ENCODE peak calls at places on chromosome 12, in four cellular contexts. K is fibroblast of mammary gland, V is ovary, Q is A549. Y is an unnamed sample.

GRCh38 chr12:11954181-11954580 is 116.6 kb upstream of the BCL2L14 start:
- DNase-seq in K (no peak), V (no peak), Q (no peak), Y (no peak)

GRCh38 chr12:117098361-117099217 is 627 bp downstream of the TESC start:
- DNase-seq in K (no peak), V (no peak), Q (peak; percentile 37), Y (peak; percentile 77)

GRCh38 chr12:67517181-67517887 is 131.2 kb upstream of the DYRK2 start:
- DNase-seq in K (peak; percentile 67), V (peak; percentile 45), Q (peak; percentile 38), Y (peak; percentile 79)

GRCh38 chr12:69685810-69686209 is 13.3 kb downstream of the BEST3 start:
- DNase-seq in K (peak; percentile 92), V (no peak), Q (peak; percentile 27), Y (no peak)

GRCh38 chr12:76201758-76202157 is 117.3 kb upstream of the NAP1L1 start:
- DNase-seq in K (peak; percentile 31), V (no peak), Q (no peak), Y (no peak)

GRCh38 chr12:96195845-96196451 is 1.8 kb downstream of the ELK3 start:
- DNase-seq in K (peak; percentile 60), V (peak; percentile 26), Q (peak; percentile 35), Y (no peak)

GRCh38 chr12:48954061-48954460 is 3.2 kb downstream of the ARF3 start:
- DNase-seq in K (no peak), V (no peak), Q (no peak), Y (no peak)

GRCh38 chr12:32053881-32054624 is 52.6 kb upstream of the BICD1 start:
- DNase-seq in K (no peak), V (no peak), Q (peak; percentile 36), Y (no peak)

GRCh38 chr12:96094201-96094600 is 58.8 kb upstream of the LTA4H start:
- DNase-seq in K (no peak), V (no peak), Q (peak; percentile 22), Y (no peak)

GRCh38 chr12:132388379-132389015 is 59.1 kb upstream of the GALNT9 start:
- DNase-seq in K (no peak), V (no peak), Q (no peak), Y (no peak)

GRCh38 chr12:4324366-4324765 is 3.4 kb downstream of the TIGAR start:
- DNase-seq in K (no peak), V (no peak), Q (no peak), Y (no peak)

GRCh38 chr12:60212159-60213000 is 616.6 kb downstream of the SLC16A7 start:
- DNase-seq in K (no peak), V (no peak), Q (no peak), Y (no peak)

GRCh38 chr12:124663771-124664366 is 96.5 kb upstream of the NCOR2 start:
- DNase-seq in K (no peak), V (no peak), Q (no peak), Y (no peak)

GRCh38 chr12:79143803-79144202 is 279.2 kb downstream of the SYT1 start:
- DNase-seq in K (no peak), V (no peak), Q (no peak), Y (no peak)

GRCh38 chr12:26275313-26276257 is 80.2 kb downstream of the SSPN start:
- DNase-seq in K (peak; percentile 63), V (no peak), Q (peak; percentile 21), Y (no peak)

GRCh38 chr12:62268956-62269355 is 8.8 kb downstream of the USP15 start:
- DNase-seq in K (peak; percentile 85), V (no peak), Q (peak; percentile 11), Y (no peak)

GRCh38 chr12:127194176-127194575 is 1072.8 kb upstream of the TMEM132C start:
- DNase-seq in K (no peak), V (no peak), Q (no peak), Y (no peak)

GRCh38 chr12:78403136-78403535 is 461.4 kb upstream of the SYT1 start:
- DNase-seq in K (peak; percentile 82), V (no peak), Q (peak; percentile 30), Y (no peak)

GRCh38 chr12:124030510-124030909 is 57.5 kb downstream of the ZNF664 start:
- DNase-seq in K (peak; percentile 79), V (no peak), Q (no peak), Y (no peak)

DNA sequence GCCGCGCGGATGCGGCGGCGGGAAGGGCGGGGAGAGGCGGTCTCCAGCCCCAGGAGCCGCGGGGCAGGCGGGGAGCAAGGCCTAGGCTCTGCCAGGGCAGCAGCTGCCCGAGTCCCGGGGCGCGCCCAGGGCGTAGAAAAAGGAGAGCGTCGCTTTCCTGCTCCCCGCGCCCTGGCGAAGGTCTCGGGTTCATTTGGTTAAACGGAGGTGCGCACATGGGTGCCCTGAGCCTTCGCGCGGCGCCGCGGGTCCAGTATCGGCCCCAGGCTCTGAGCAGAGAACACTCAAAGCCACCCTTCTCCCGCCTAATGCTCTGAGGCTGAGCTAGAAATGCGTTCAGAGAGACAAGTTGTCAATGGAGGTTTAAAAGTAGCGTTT is 1.4 kb downstream of the TMEM132C start:
- DNase-seq in K (no peak), V (no peak), Q (no peak), Y (no peak)
- H3K4me3 ChIP-seq in K (no peak overlapping the region), V (peak overlapping the region; percentile 42), Q (no peak overlapping the region), Y (no peak overlapping the region)

DNA sequence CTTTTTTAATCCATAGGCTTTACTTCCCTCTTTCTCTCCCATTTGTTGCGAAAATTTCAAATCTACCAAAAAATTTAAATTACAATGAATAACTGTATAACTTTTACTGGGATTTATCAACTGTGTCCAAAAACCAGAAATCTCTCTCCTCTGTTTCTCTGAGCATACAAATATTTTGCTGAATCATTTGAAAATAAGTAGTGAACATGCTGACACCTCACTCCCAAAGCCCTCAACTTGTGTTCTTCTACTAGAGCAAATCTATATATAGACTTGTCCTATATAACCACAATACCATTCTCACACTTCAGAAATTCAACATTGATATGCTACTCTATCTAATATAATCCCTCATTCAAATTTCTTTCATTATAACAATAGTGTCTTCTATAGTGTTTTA is 53.1 kb downstream of the SLCO1C1 start:
- DNase-seq in K (no peak), V (no peak), Q (no peak), Y (no peak)
- H3K4me3 ChIP-seq in K (no peak overlapping the region), V (no peak overlapping the region), Q (no peak overlapping the region), Y (no peak overlapping the region)

GRCh38 chr12:89451876-89452275 is 72.7 kb downstream of the GALNT4 start:
- DNase-seq in K (peak; percentile 43), V (peak; percentile 24), Q (no peak), Y (peak; percentile 58)

GRCh38 chr12:89453579-89453978 is 71.0 kb downstream of the GALNT4 start:
- DNase-seq in K (peak; percentile 64), V (no peak), Q (peak; percentile 35), Y (no peak)

GRCh38 chr12:89453121-89453520 is 71.5 kb downstream of the GALNT4 start:
- DNase-seq in K (no peak), V (no peak), Q (no peak), Y (no peak)

GRCh38 chr12:89456565-89456964 is 68.0 kb downstream of the GALNT4 start:
- DNase-seq in K (no peak), V (no peak), Q (no peak), Y (no peak)

DNA sequence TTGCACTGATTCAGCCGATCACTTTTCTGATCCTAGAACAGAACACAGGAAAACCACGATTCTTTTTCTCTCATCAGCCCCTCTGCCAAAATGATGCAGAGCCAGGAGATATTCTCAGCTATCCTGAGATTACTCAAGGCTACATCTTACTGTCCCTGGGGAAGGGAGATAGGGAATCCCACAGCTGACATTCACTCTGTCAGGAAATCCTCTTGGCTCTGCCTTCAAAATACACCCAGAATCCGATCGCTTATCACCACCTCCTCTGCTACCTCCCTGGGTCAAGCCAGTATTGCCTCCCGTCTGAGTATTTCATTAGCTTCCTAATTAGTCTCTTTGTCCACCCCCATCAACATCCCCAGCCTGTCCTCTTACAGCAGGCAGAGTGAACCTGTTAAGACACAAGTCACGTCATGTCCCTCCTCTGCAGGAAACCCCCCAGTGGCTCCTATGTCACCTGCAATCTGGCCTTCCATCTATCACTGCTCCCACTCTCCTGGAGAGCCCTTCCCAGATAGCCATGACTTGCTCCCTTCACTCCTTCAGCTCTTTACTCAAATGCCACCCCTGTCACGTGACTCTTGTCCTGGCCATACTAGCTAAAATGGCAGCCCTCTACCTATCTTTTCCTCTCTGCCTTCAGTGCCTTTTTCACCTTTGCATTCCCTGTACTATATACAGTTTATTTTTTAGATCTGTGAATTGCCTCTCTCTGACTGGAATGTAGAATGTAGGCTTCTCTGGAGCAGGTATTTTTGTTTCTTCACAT is 70.3 kb downstream of the GALNT4 start:
- DNase-seq in K (peak; percentile 63), V (no peak), Q (no peak), Y (no peak)
- H3K4me3 ChIP-seq in K (no peak overlapping the region), V (no peak overlapping the region), Q (no peak overlapping the region), Y (peak overlapping the region; percentile 5)

GRCh38 chr12:107775093-107775721 is 703 bp downstream of the ASCL4 start:
- DNase-seq in K (no peak), V (no peak), Q (no peak), Y (no peak)
- H3K4me3 ChIP-seq in K (no peak overlapping the region), V (no peak overlapping the region), Q (no peak overlapping the region), Y (no peak overlapping the region)

GRCh38 chr12:47222960-47223847 is 143.4 kb upstream of the AMIGO2 start:
- DNase-seq in K (no peak), V (peak; percentile 49), Q (peak; percentile 96), Y (no peak)
- H3K4me3 ChIP-seq in K (no peak overlapping the region), V (peak overlapping the region; percentile 11), Q (peak overlapping the region; percentile 44), Y (no peak overlapping the region)

GRCh38 chr12:122230798-122231197 is 4.9 kb upstream of the DIABLO start:
- DNase-seq in K (no peak), V (no peak), Q (no peak), Y (no peak)

GRCh38 chr12:122228092-122228491 is 2.2 kb upstream of the DIABLO start:
- DNase-seq in K (no peak), V (no peak), Q (no peak), Y (no peak)

GRCh38 chr12:122227341-122227740 is 1.5 kb upstream of the DIABLO start:
- DNase-seq in K (no peak), V (peak; percentile 37), Q (no peak), Y (no peak)

GRCh38 chr12:122225683-122226365 is at the start of gene DIABLO:
- DNase-seq in K (peak; percentile 98), V (peak; percentile 100), Q (peak; percentile 100), Y (peak; percentile 100)

DNA sequence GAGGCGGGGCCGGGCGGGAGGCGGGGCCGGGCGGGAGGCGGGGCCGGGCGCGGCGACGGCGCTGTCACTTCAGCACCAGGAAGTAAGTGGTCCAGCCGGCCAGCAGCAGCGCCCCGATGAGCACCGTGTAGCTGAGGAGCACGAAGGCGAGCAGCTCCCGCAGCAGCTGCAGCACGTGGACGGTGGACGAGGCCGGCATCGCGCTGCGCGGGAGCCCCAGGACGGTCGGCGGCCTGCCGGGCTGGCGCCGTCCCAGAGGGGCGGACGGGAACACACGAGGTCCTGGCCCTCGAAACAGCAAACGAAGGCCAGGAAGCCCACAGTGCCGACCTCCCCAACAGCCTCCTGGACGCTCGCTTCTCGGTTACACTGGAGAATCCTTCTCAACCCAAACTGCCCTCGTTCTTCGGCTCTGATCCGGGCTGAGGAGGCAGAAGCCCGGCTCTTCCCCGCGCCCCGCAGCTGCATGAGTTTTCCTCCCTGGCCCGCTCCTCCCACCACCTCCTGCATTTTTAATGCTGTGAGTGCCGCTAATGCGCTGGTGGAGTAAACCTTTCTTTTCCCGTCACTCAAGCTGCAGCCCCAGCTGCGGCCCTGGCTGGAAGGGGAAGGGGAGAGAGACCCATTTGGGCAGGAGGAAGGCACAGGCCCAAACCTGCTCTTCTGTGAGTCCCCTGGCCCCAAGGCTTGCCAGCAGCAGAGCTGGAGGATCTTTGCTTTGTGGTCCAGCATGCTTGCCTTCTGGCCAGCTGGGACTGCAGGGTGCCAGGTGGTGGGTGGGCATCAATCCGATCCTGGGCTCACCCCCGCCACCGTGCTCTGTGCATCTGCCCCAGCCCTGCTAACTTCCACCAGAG is 742 bp upstream of the DIABLO start:
- DNase-seq in K (no peak), V (no peak), Q (no peak), Y (peak; percentile 52)
- H3K4me3 ChIP-seq in K (peak overlapping the region; percentile 18), V (peak overlapping the region; percentile 46), Q (peak overlapping the region; percentile 47), Y (no peak overlapping the region)